ENCODE peak calls at places on chromosome 14, in five cellular contexts. One of them, this sample, is unnamed.

GRCh38 chr14:105562713-105563346 is 36.4 kb downstream of the TMEM121 start:
- DNase-seq in SK-N-DZ: no peak
- DNase-seq in epithelial cell of esophagus: no peak
- DNase-seq in astrocyte of the spinal cord: no peak
- DNase-seq in MG63: no peak
- DNase-seq in this sample: no peak

GRCh38 chr14:74019408-74019714 is 212 bp downstream of the BBOF1 start:
- DNase-seq in epithelial cell of esophagus: no peak
- DNase-seq in MG63: no peak
- DNase-seq in SK-N-DZ: no peak
- DNase-seq in astrocyte of the spinal cord: no peak
- DNase-seq in this sample: no peak

GRCh38 chr14:43361766-43362165 is 1145.3 kb downstream of the FSCB start:
- DNase-seq in SK-N-DZ: no peak
- DNase-seq in MG63: no peak
- DNase-seq in epithelial cell of esophagus: no peak
- DNase-seq in astrocyte of the spinal cord: no peak
- DNase-seq in this sample: no peak

GRCh38 chr14:63759454-63759853 is 31.6 kb upstream of the SGPP1 start:
- DNase-seq in SK-N-DZ: no peak
- DNase-seq in epithelial cell of esophagus: no peak
- DNase-seq in astrocyte of the spinal cord: peak
- DNase-seq in MG63: no peak
- DNase-seq in this sample: no peak

GRCh38 chr14:51395361-51395849 is 155.4 kb downstream of the TMX1 start:
- DNase-seq in epithelial cell of esophagus: peak
- DNase-seq in SK-N-DZ: peak
- DNase-seq in MG63: peak
- DNase-seq in astrocyte of the spinal cord: peak
- DNase-seq in this sample: peak

GRCh38 chr14:50299585-50299984 is 12.4 kb downstream of the L2HGDH start:
- DNase-seq in epithelial cell of esophagus: no peak
- DNase-seq in SK-N-DZ: no peak
- DNase-seq in MG63: no peak
- DNase-seq in astrocyte of the spinal cord: no peak
- DNase-seq in this sample: no peak

GRCh38 chr14:22226381-22226780 is 362.6 kb downstream of the DAD1 start:
- DNase-seq in SK-N-DZ: no peak
- DNase-seq in epithelial cell of esophagus: peak
- DNase-seq in astrocyte of the spinal cord: no peak
- DNase-seq in MG63: no peak
- DNase-seq in this sample: no peak

GRCh38 chr14:97916669-97917068 is 1119.5 kb downstream of the VRK1 start:
- DNase-seq in astrocyte of the spinal cord: no peak
- DNase-seq in epithelial cell of esophagus: no peak
- DNase-seq in MG63: no peak
- DNase-seq in SK-N-DZ: no peak
- DNase-seq in this sample: no peak

GRCh38 chr14:31228533-31228932 is 20.9 kb upstream of the HECTD1 start:
- DNase-seq in epithelial cell of esophagus: peak
- DNase-seq in astrocyte of the spinal cord: no peak
- DNase-seq in SK-N-DZ: no peak
- DNase-seq in MG63: no peak
- DNase-seq in this sample: no peak

GRCh38 chr14:93857081-93857480 is 68.8 kb upstream of the PRIMA1 start:
- DNase-seq in epithelial cell of esophagus: no peak
- DNase-seq in astrocyte of the spinal cord: no peak
- DNase-seq in SK-N-DZ: no peak
- DNase-seq in MG63: no peak
- DNase-seq in this sample: no peak

GRCh38 chr14:70697681-70698080 is 56.0 kb downstream of the TTC9 start:
- DNase-seq in SK-N-DZ: no peak
- DNase-seq in epithelial cell of esophagus: peak
- DNase-seq in astrocyte of the spinal cord: no peak
- DNase-seq in MG63: no peak
- DNase-seq in this sample: no peak

GRCh38 chr14:105470163-105470811 is 4.3 kb upstream of the CRIP2 start:
- DNase-seq in SK-N-DZ: no peak
- DNase-seq in astrocyte of the spinal cord: no peak
- DNase-seq in epithelial cell of esophagus: no peak
- DNase-seq in MG63: no peak
- DNase-seq in this sample: no peak

GRCh38 chr14:67820428-67820881 is 876 bp downstream of the RAD51B start:
- DNase-seq in MG63: no peak
- DNase-seq in epithelial cell of esophagus: peak
- DNase-seq in astrocyte of the spinal cord: no peak
- DNase-seq in SK-N-DZ: no peak
- DNase-seq in this sample: no peak

GRCh38 chr14:87457727-87458126 is 535.3 kb downstream of the GALC start:
- DNase-seq in SK-N-DZ: no peak
- DNase-seq in astrocyte of the spinal cord: no peak
- DNase-seq in MG63: no peak
- DNase-seq in epithelial cell of esophagus: no peak
- DNase-seq in this sample: no peak

GRCh38 chr14:78509516-78509915 is 339.3 kb downstream of the NRXN3 start:
- DNase-seq in MG63: no peak
- DNase-seq in epithelial cell of esophagus: no peak
- DNase-seq in astrocyte of the spinal cord: no peak
- DNase-seq in SK-N-DZ: no peak
- DNase-seq in this sample: no peak

GRCh38 chr14:69716483-69717187 is 50.3 kb upstream of the SRSF5 start:
- DNase-seq in SK-N-DZ: no peak
- DNase-seq in astrocyte of the spinal cord: peak
- DNase-seq in epithelial cell of esophagus: peak
- DNase-seq in MG63: peak
- DNase-seq in this sample: peak

This sample was measured in non-pigmented ciliary epithelial cell.